ENCODE peak calls at places on chromosomes 1 and 21, in six cellular contexts. One of them, this sample, is unnamed.

GRCh38 chr1:89672489-89673183 is 39.7 kb downstream of the LRRC8C start:
- DNase-seq in K562: no peak
- DNase-seq in tibial artery: no peak
- DNase-seq in fibroblast of lung: peak; percentile 28
- DNase-seq in sigmoid colon: no peak
- DNase-seq in ovary: no peak
- DNase-seq in this sample: no peak

GRCh38 chr1:26094076-26094669 is 17.5 kb upstream of the PDIK1L start:
- DNase-seq in K562: peak; percentile 61
- DNase-seq in tibial artery: no peak
- DNase-seq in fibroblast of lung: no peak
- DNase-seq in sigmoid colon: no peak
- DNase-seq in ovary: no peak
- DNase-seq in this sample: peak; percentile 70

GRCh38 chr1:220544901-220545303 is 17.0 kb downstream of the MARK1 start:
- DNase-seq in K562: peak; percentile 26
- DNase-seq in tibial artery: no peak
- DNase-seq in fibroblast of lung: peak; percentile 22
- DNase-seq in sigmoid colon: no peak
- DNase-seq in ovary: no peak
- DNase-seq in this sample: no peak

GRCh38 chr1:41160498-41161110 is 81.5 kb downstream of the SCMH1 start:
- DNase-seq in K562: peak; percentile 91
- DNase-seq in tibial artery: no peak
- DNase-seq in fibroblast of lung: no peak
- DNase-seq in sigmoid colon: no peak
- DNase-seq in ovary: no peak
- DNase-seq in this sample: no peak

GRCh38 chr1:70319750-70320149 is 34.8 kb downstream of the ANKRD13C start:
- DNase-seq in K562: no peak
- DNase-seq in tibial artery: no peak
- DNase-seq in fibroblast of lung: peak; percentile 23
- DNase-seq in sigmoid colon: no peak
- DNase-seq in ovary: no peak
- DNase-seq in this sample: no peak

GRCh38 chr1:110672753-110673108 is 2.0 kb downstream of the KCNA3 start:
- DNase-seq in K562: no peak
- DNase-seq in tibial artery: no peak
- DNase-seq in fibroblast of lung: no peak
- DNase-seq in sigmoid colon: no peak
- DNase-seq in ovary: no peak
- DNase-seq in this sample: no peak

GRCh38 chr1:56286506-56286905 is 292.9 kb downstream of the PLPP3 start:
- DNase-seq in K562: no peak
- DNase-seq in tibial artery: no peak
- DNase-seq in fibroblast of lung: no peak
- DNase-seq in sigmoid colon: no peak
- DNase-seq in ovary: no peak
- DNase-seq in this sample: no peak

GRCh38 chr1:3494321-3495308 is 40.1 kb downstream of the ARHGEF16 start:
- DNase-seq in K562: no peak
- DNase-seq in tibial artery: no peak
- DNase-seq in fibroblast of lung: no peak
- DNase-seq in sigmoid colon: no peak
- DNase-seq in ovary: no peak
- DNase-seq in this sample: no peak

GRCh38 chr1:75908717-75909152 is 23.5 kb downstream of the ASB17 start:
- DNase-seq in K562: peak; percentile 30
- DNase-seq in tibial artery: no peak
- DNase-seq in fibroblast of lung: peak; percentile 73
- DNase-seq in sigmoid colon: no peak
- DNase-seq in ovary: no peak
- DNase-seq in this sample: no peak

DNA sequence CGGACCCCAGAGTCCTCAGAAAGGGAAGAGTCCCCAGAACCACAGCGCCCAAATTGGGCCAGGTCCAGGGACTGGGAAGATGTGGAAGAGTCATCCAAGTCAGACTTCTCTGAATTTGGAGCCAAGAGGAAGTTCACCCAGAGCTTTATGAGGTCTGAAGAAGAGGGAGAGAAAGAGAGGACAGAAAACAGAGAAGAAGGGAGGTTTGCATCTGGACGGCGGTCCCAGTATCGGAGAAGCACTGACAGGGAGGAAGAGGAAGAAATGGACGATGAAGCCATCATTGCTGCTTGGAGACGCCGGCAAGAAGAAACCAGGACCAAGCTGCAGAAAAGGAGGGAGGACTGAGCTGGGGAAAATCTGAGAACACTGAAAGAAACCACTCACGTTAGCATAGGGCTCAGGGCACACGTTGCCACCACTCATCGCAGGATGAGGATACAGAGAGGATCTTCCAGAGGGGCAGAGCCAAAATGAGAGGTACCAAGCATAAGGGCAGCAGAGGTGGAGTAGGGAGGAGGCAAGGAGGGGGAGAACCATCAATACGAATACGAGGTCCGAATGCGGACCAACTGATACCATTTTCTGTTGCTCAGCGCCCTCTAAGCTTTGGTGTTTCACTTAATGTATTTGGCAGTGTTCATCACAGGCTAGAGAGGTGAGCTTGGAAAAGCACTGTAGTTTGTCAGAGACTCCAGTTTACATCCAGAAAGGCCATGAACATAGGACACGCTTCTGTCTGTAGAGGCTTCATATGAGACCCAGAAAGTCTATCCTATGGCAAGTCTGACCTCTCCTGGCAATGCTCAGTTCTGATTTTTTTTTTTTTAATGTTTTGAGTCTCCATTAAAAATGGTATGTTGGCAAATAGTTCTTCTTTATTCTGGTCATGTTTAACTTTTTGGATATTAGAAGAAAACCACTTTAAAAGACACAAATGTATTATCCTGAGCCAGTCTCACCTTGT is 34.7 kb downstream of the STYXL2 start:
- DNase-seq in K562: no peak
- DNase-seq in tibial artery: no peak
- DNase-seq in fibroblast of lung: no peak
- DNase-seq in sigmoid colon: no peak
- DNase-seq in ovary: no peak
- DNase-seq in this sample: no peak
- TF ChIP-seq CTCF in K562: no peak
- TF ChIP-seq CTCF in tibial artery: no peak
- TF ChIP-seq CTCF in fibroblast of lung: no peak
- TF ChIP-seq CTCF in sigmoid colon: no peak
- TF ChIP-seq CTCF in ovary: no peak
- TF ChIP-seq CTCF in this sample: no peak

GRCh38 chr21:29182674-29183073 is 52.2 kb downstream of the MAP3K7CL start:
- DNase-seq in K562: no peak
- DNase-seq in tibial artery: no peak
- DNase-seq in fibroblast of lung: no peak
- DNase-seq in sigmoid colon: no peak
- DNase-seq in ovary: no peak
- DNase-seq in this sample: no peak

GRCh38 chr21:29179503-29179902 is 49.1 kb downstream of the MAP3K7CL start:
- DNase-seq in K562: no peak
- DNase-seq in tibial artery: no peak
- DNase-seq in fibroblast of lung: no peak
- DNase-seq in sigmoid colon: no peak
- DNase-seq in ovary: no peak
- DNase-seq in this sample: no peak

GRCh38 chr21:29178936-29179335 is 48.5 kb downstream of the MAP3K7CL start:
- DNase-seq in K562: no peak
- DNase-seq in tibial artery: no peak
- DNase-seq in fibroblast of lung: no peak
- DNase-seq in sigmoid colon: no peak
- DNase-seq in ovary: no peak
- DNase-seq in this sample: no peak

GRCh38 chr21:29184047-29184446 is 53.6 kb downstream of the MAP3K7CL start:
- DNase-seq in K562: no peak
- DNase-seq in tibial artery: no peak
- DNase-seq in fibroblast of lung: no peak
- DNase-seq in sigmoid colon: no peak
- DNase-seq in ovary: no peak
- DNase-seq in this sample: no peak

GRCh38 chr21:29181799-29182470 is 51.5 kb downstream of the MAP3K7CL start:
- DNase-seq in K562: peak; percentile 41
- DNase-seq in tibial artery: no peak
- DNase-seq in fibroblast of lung: peak; percentile 95
- DNase-seq in sigmoid colon: no peak
- DNase-seq in ovary: peak; percentile 26
- DNase-seq in this sample: no peak
- H3K27ac ChIP-seq in K562: no peak overlapping the region
- H3K27ac ChIP-seq in tibial artery: peak overlapping the region; percentile 82
- H3K27ac ChIP-seq in fibroblast of lung: peak overlapping the region; percentile 97
- H3K27ac ChIP-seq in sigmoid colon: peak overlapping the region; percentile 80
- H3K27ac ChIP-seq in ovary: peak overlapping the region; percentile 66
- H3K27ac ChIP-seq in this sample: peak overlapping the region; percentile 96

DNA sequence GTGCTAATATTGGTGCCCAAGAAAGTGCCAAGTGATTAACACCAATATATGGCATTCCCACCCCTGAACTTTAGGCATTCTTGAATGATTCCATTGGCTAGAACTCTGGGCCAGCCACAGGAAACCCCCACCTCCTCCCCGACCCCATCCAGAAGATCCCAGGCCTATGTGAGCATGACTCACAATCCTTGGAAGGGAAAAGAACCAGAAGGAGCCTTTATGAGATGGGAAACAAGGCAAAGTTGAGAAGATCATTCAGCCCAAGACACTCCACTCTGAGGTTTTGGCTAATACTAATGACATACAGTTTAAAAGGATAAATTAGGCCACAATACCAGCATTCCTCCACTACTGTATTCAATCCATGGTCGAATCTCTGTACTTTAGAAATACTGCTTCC is 21.8 kb downstream of the ELK4 start:
- DNase-seq in K562: no peak
- DNase-seq in tibial artery: no peak
- DNase-seq in fibroblast of lung: peak; percentile 81
- DNase-seq in sigmoid colon: no peak
- DNase-seq in ovary: no peak
- DNase-seq in this sample: no peak
- TF ChIP-seq CTCF in K562: no peak
- TF ChIP-seq CTCF in tibial artery: no peak
- TF ChIP-seq CTCF in fibroblast of lung: no peak
- TF ChIP-seq CTCF in sigmoid colon: no peak
- TF ChIP-seq CTCF in ovary: no peak
- TF ChIP-seq CTCF in this sample: no peak

DNA sequence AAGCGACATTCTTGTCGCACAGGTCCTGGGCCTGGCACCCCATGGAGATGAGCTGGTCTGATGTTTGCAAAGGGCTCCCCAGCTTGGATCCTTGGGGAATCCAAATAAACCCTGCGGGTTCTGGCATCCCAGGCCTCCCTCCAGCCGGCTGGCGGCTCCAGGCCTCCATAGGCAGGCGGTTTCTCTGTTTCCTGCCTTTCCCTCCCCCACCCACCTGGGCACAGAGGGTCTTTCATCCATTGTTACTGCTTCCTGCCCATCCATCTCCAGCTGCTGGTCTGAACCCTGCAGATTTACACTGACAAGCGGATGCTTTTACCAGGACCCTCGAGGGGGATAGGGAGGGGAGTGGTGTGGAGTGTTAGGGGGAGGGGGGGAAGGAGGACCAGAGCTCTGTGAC is 39.1 kb upstream of the ID3 start:
- DNase-seq in K562: no peak
- DNase-seq in tibial artery: no peak
- DNase-seq in fibroblast of lung: no peak
- DNase-seq in sigmoid colon: no peak
- DNase-seq in ovary: no peak
- DNase-seq in this sample: no peak
- H3K27ac ChIP-seq in K562: no peak overlapping the region
- H3K27ac ChIP-seq in tibial artery: no peak overlapping the region
- H3K27ac ChIP-seq in fibroblast of lung: no peak overlapping the region
- H3K27ac ChIP-seq in sigmoid colon: no peak overlapping the region
- H3K27ac ChIP-seq in ovary: no peak overlapping the region
- H3K27ac ChIP-seq in this sample: no peak overlapping the region

GRCh38 chr1:91884459-91885290 is 1.3 kb downstream of the TGFBR3 start:
- DNase-seq in K562: peak; percentile 22
- DNase-seq in tibial artery: no peak
- DNase-seq in fibroblast of lung: peak; percentile 46
- DNase-seq in sigmoid colon: peak; percentile 75
- DNase-seq in ovary: peak; percentile 42
- DNase-seq in this sample: peak; percentile 39

GRCh38 chr1:91883470-91883869 is 2.5 kb downstream of the TGFBR3 start:
- DNase-seq in K562: peak; percentile 21
- DNase-seq in tibial artery: no peak
- DNase-seq in fibroblast of lung: peak; percentile 75
- DNase-seq in sigmoid colon: no peak
- DNase-seq in ovary: no peak
- DNase-seq in this sample: no peak

GRCh38 chr1:91889717-91890459 is 3.9 kb upstream of the TGFBR3 start:
- DNase-seq in K562: no peak
- DNase-seq in tibial artery: no peak
- DNase-seq in fibroblast of lung: peak; percentile 53
- DNase-seq in sigmoid colon: no peak
- DNase-seq in ovary: no peak
- DNase-seq in this sample: no peak

GRCh38 chr1:91885331-91885715 is 628 bp downstream of the TGFBR3 start:
- DNase-seq in K562: peak; percentile 52
- DNase-seq in tibial artery: peak; percentile 71
- DNase-seq in fibroblast of lung: no peak
- DNase-seq in sigmoid colon: peak; percentile 73
- DNase-seq in ovary: peak; percentile 53
- DNase-seq in this sample: peak; percentile 51

DNA sequence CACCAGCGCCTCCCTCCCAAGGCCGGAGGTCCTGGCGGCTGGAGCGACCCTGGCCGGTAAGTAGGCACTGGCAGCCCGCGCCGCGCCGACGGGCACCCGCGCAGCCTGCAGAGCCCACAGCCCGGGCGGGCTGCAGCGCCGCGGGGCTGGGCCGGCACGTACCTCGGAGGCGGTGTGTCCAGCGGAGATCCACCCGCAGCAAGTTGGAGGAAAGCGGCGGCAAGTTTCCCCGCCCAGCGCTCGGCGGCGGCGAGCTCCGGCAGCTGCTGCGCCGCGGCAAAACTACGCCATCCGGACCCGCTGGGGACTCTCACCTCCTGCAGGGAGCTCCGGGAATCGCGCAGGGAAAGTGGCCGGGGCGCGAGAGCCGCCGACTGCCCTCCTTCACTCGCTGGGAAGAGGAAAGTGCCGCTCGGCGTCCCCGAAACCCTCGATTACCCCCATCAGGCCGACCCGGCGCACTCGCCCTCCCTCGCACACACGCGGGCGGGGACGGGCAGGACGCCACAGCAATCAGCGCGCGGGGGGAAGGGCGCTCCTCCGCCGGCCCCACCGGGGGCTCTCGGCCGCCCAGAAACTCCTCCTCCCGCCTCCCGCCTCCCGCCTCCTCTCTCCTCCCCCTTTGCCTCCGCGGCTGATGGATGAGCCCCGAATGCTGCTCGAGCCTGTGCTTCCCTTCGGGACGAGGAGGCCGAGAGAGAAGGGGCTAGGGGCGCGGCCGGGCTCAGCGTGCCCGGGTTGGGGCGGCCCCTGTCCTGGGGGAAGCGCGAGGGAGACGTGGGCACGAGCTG is at the start of gene TGFBR3:
- DNase-seq in K562: peak; percentile 89
- DNase-seq in tibial artery: peak; percentile 96
- DNase-seq in fibroblast of lung: peak; percentile 96
- DNase-seq in sigmoid colon: peak; percentile 98
- DNase-seq in ovary: peak; percentile 96
- DNase-seq in this sample: peak; percentile 94
- TF ChIP-seq CTCF in K562: peak; percentile 64
- TF ChIP-seq CTCF in tibial artery: peak; percentile 51
- TF ChIP-seq CTCF in fibroblast of lung: peak; percentile 47
- TF ChIP-seq CTCF in sigmoid colon: peak; percentile 59
- TF ChIP-seq CTCF in ovary: peak; percentile 55
- TF ChIP-seq CTCF in this sample: peak; percentile 44

This sample was measured in heart right ventricle.